ENCODE peak calls at places on chromosomes 3 and 15, in seven cellular contexts. X is uterus, H is lung, F is DND-41, G is endothelial cell of umbilical vein, P is adrenal gland, L is kidney. V is an unnamed sample.

GRCh38 chr3:70620367-70620766 is 307.9 kb upstream of the MDFIC2 start:
- DNase-seq in L (no peak), X (no peak), P (no peak), H (no peak), G (no peak), F (no peak), V (no peak)

GRCh38 chr15:92074646-92075045 is 221.1 kb downstream of the SLCO3A1 start:
- DNase-seq in H (peak), G (no peak), F (no peak), L (peak), X (peak), P (no peak), V (peak)

GRCh38 chr3:139227165-139227564 is 116.7 kb upstream of the MRPS22 start:
- DNase-seq in H (no peak), F (no peak), G (no peak), X (peak), P (peak), L (no peak), V (no peak)

GRCh38 chr3:112411425-112411824 is 78.5 kb downstream of the CD200 start:
- DNase-seq in H (no peak), X (no peak), L (no peak), F (no peak), P (no peak), G (no peak), V (no peak)

GRCh38 chr15:60000113-60000823 is 3.8 kb upstream of the FOXB1 start:
- DNase-seq in F (no peak), X (no peak), H (no peak), G (no peak), P (no peak), L (no peak), V (no peak)

GRCh38 chr15:96460106-96460505 is 129.6 kb downstream of the NR2F2 start:
- DNase-seq in L (no peak), P (no peak), G (no peak), F (no peak), H (no peak), X (no peak), V (no peak)

GRCh38 chr3:177483182-177483967 is 286.1 kb upstream of the TBL1XR1 start:
- DNase-seq in X (no peak), P (no peak), G (no peak), F (no peak), L (no peak), H (no peak), V (no peak)

GRCh38 chr3:66418432-66419052 is 82.3 kb downstream of the LRIG1 start:
- DNase-seq in X (no peak), L (no peak), F (no peak), P (no peak), H (peak), G (peak), V (peak)

GRCh38 chr3:139380575-139380974 is 8.9 kb downstream of the COPB2 start:
- DNase-seq in L (no peak), P (no peak), F (no peak), G (no peak), H (no peak), X (no peak), V (no peak)

DNA sequence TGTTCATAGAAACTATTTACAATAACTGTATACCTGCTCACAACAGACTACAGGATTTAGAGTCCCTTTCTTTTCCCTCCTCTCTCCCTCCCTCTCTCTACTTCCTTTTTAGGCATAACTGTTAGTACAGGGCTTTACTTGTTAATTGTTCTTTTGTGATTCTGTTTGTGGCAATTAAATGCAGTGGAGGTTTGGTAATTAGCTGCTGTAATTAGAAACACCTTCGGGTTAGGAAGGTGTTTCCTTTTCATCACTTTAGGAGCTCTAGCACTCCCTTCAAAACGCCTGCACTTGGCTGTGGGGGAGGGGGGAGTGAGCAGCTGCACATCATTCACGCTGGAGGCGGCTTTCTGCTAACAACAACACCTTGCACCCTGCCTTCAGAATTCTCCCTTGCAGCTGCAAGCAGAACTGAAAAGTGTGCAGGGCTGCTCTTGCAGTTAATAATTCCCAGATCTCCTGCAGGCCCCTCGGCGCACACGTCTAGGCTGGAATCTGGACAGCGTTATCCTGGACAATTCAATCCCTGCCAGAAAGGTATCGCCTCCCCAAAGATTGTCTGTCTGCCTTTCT is 242.6 kb upstream of the RGMA start:
- DNase-seq in X (peak), H (no peak), L (no peak), F (peak), G (no peak), P (no peak), V (no peak)
- H3K4me3 ChIP-seq in X (no peak), H (no peak), L (no peak), F (no peak), G (no peak), P (no peak), V (no peak)

GRCh38 chr15:65408370-65409283 is 14.1 kb downstream of the IGDCC4 start:
- DNase-seq in X (no peak), L (peak), P (no peak), G (peak), H (no peak), F (no peak), V (no peak)
- H3K27ac ChIP-seq in X (no peak), L (no peak), P (no peak), G (no peak), H (no peak), F (no peak), V (no peak)

GRCh38 chr3:129628169-129628522 is 21.7 kb upstream of the PLXND1 start:
- DNase-seq in X (peak), L (peak), F (no peak), P (no peak), H (no peak), G (no peak), V (no peak)
- H3K4me3 ChIP-seq in X (peak), L (peak), F (no peak), P (no peak), H (no peak), G (no peak), V (peak)

DNA sequence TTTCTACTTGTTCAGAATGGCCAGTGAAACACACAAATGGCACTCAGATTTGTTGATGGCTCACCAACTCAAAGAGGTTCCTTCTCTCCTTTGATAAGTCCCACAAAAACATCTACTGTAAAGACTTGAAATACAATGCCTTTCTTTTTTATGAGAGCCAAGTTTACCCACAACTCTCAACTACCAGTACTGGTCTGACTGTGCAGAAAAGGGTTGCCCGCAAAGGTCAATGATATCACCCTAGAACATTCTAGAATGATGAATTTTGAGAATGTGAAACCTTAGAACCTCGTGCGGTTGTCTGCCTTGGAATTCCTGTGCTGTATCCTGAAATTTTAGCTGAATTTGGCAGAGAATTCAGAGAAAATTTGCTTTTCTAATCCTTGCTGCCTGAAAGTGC is 19.1 kb upstream of the PPP4R2 start:
- DNase-seq in P (no peak), G (no peak), H (no peak), F (no peak), L (no peak), X (no peak), V (no peak)
- H3K27ac ChIP-seq in P (no peak), G (no peak), H (no peak), F (no peak), L (no peak), X (no peak), V (no peak)

GRCh38 chr15:99703603-99704443 is 29.4 kb downstream of the LYSMD4 start:
- DNase-seq in L (no peak), X (peak), G (peak), F (no peak), P (no peak), H (no peak), V (no peak)
- H3K4me3 ChIP-seq in L (no peak), X (no peak), G (no peak), F (no peak), P (peak), H (no peak), V (peak)

GRCh38 chr3:10196389-10197052 is 31.8 kb downstream of the IRAK2 start:
- DNase-seq in P (no peak), F (no peak), X (no peak), H (no peak), L (no peak), G (no peak), V (no peak)
- H3K27ac ChIP-seq in P (no peak), F (no peak), X (no peak), H (no peak), L (no peak), G (no peak), V (peak)

V was measured in thoracic aorta.